ENCODE peak calls at places on chromosomes 11 and 22, in six cellular contexts. N is A673, M is IMR-90, K is cardiac muscle cell, B is pancreas, R is gastrocnemius medialis. L is an unnamed sample.

GRCh38 chr11:10454902-10455631 is at the start of gene AMPD3:
- DNase-seq in N (no peak), M (peak), K (no peak), B (no peak), R (peak), L (no peak)

GRCh38 chr11:110505514-110506284 is 76.0 kb downstream of the FDX1 start:
- DNase-seq in N (no peak), M (no peak), K (no peak), B (no peak), R (peak), L (no peak)

GRCh38 chr11:71357414-71357813 is 90.8 kb downstream of the DHCR7 start:
- DNase-seq in N (no peak), M (no peak), K (no peak), B (no peak), R (no peak), L (no peak)

GRCh38 chr22:46934746-46935491 is 172.5 kb downstream of the TBC1D22A start:
- DNase-seq in N (peak), M (peak), K (no peak), B (no peak), R (peak), L (no peak)

GRCh38 chr22:49507607-49508292 is 319.9 kb downstream of the BRD1 start:
- DNase-seq in N (no peak), M (no peak), K (no peak), B (no peak), R (no peak), L (no peak)

GRCh38 chr11:6608726-6609501 is 3.1 kb downstream of the TAF10 start:
- DNase-seq in N (no peak), M (no peak), K (no peak), B (peak), R (no peak), L (no peak)

GRCh38 chr11:27723685-27724084 is 23.4 kb upstream of the BDNF start:
- DNase-seq in N (no peak), M (peak), K (no peak), B (no peak), R (no peak), L (no peak)

GRCh38 chr11:67267188-67268035 is 1.1 kb downstream of the GRK2 start:
- DNase-seq in N (no peak), M (no peak), K (no peak), B (peak), R (no peak), L (peak)

GRCh38 chr22:24510694-24511625 is 15.8 kb downstream of the UPB1 start:
- DNase-seq in N (no peak), M (peak), K (peak), B (no peak), R (peak), L (no peak)

GRCh38 chr22:29773233-29773632 is 6.1 kb downstream of the UQCR10 start:
- DNase-seq in N (no peak), M (peak), K (no peak), B (no peak), R (peak), L (no peak)

GRCh38 chr22:36282078-36282831 is 29.3 kb downstream of the APOL1 start:
- DNase-seq in N (no peak), M (no peak), K (no peak), B (no peak), R (no peak), L (no peak)

GRCh38 chr22:36285545-36285944 is 32.6 kb downstream of the APOL1 start:
- DNase-seq in N (no peak), M (no peak), K (no peak), B (no peak), R (no peak), L (no peak)

GRCh38 chr22:36285017-36285416 is 32.1 kb downstream of the APOL1 start:
- DNase-seq in N (no peak), M (no peak), K (no peak), B (no peak), R (peak), L (no peak)

GRCh38 chr22:36286096-36286957 is 33.4 kb downstream of the APOL1 start:
- DNase-seq in N (peak), M (peak), K (peak), B (no peak), R (peak), L (peak)

GRCh38 chr22:36284171-36284571 is 31.2 kb downstream of the APOL1 start:
- DNase-seq in N (no peak), M (no peak), K (no peak), B (no peak), R (no peak), L (no peak)
- H3K27ac ChIP-seq in N (no peak), M (no peak), K (no peak), B (no peak), R (no peak), L (no peak)

DNA sequence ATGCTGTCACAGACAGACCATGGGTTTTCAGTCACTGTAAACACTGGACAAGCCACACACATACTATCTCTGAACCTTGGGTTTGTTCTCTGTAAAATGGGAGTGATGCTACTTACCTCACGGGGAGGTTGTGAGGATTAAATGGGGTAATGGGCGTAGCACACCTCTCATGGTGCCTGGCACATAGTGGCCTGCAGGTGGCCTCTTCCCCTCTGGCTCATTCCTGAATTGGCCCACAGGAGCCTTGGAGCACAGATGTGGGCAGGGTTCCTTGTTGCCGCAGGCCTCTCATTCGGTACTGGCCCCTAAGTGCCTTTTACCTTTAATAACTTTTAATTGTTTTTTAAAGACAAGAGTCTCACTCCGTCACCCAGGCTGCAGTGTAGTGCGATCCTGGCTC is 11.7 kb downstream of the MICAL2 start:
- DNase-seq in N (peak), M (no peak), K (no peak), B (no peak), R (no peak), L (no peak)
- TF ChIP-seq CTCF in N (peak), M (peak), K (peak), B (peak), R (peak), L (peak)

DNA sequence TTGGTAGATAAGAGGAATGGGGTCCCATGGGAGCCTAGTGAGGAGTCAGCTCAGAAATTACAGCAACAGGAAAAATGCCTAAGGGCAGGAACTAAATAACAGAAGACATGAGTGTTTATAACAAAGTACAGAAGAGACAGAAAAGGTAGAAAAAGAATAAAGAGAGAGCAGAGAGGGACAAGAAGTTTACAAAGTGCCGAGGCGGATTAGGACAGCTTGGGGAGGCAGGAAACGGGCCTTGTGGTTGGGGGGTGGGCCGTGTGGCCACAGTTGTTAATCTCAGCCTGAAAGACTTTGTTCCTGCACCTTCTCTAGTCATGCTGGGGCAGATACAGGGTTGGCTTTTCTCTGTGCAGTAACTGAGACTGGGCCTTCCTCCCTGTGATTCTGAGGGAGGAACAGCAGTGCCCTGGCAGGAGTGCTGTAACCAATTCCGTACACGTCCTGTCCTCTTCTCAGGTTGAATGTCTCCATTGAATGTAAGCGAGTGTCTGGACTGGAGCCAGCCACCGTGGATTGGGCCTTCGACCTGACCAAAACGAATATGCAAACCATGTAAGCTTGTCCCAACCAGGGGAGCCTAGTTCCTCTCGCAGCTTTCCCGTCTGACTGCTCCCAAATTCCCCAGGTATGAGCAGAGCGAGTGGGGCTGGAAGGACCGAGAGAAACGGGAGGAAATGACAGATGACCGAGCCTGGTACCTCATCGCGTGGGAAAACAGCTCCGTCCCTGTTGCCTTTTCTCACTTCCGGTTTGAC is 13.2 kb downstream of the NAA40 start:
- DNase-seq in N (no peak), M (no peak), K (no peak), B (no peak), R (no peak), L (no peak)
- H3K27ac ChIP-seq in N (peak), M (no peak), K (no peak), B (no peak), R (no peak), L (no peak)

DNA sequence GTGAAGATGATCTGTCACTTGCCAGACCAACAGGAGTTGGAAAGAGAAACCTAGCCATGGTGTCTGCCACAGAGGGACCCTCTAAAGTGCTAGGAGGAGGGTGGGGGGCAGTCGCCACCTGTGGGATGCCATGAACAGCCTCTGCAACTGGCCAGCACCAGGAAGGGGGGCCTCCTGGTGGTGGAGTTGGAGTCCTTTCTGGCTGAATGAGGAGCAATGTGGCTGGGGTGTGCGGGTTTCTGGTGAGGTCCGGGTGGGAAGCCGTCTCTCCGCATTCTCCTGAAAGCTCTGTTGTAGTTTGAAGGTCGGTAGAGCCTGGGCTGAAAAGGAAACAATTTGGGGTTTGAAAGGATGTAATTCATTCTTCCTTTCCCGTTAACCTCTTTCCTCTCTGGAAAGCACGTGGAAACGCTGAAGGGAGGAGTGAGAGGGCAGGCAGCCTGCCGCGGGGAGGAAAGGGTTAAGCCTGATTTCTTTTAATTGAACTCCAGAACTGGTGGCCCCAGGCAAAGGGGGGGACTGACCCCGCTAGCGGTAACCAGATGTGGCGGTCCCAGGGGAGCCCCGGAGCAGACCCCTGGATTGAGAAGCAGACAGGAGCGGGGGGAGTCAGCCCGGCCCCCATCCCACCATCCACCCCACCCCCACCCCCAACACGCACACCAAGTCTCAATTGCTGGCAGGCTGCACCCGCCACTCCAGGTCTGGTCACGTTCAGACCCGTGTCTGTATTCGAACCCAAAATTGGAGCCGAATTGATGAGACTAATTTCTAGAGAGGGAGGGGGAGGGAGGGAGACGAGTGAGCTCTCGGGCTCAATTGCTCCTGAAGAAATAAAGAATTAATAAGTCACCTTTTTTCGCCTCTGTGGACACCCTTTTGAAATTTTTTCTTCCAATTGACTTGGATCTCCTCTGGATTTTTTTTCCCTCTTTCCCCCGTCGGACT is 1.8 kb upstream of the FLI1 start:
- DNase-seq in N (no peak), M (no peak), K (no peak), B (no peak), R (no peak), L (no peak)
- TF ChIP-seq CTCF in N (no peak), M (peak), K (peak), B (no peak), R (peak), L (no peak)

GRCh38 chr11:96155627-96156378 is 187.2 kb downstream of the MAML2 start:
- DNase-seq in N (peak), M (peak), K (no peak), B (peak), R (peak), L (no peak)
- H3K27ac ChIP-seq in N (peak), M (peak), K (no peak), B (peak), R (peak), L (no peak)

L was measured in CD4-positive, alpha-beta T cell.